ENCODE peak calls at places on chromosomes 16 and 17, in ten cellular contexts. L, I, C, D, F, S, A, M, U and X are unnamed samples.

GRCh38 chr17:67461228-67461780 is 84.2 kb downstream of the PITPNC1 start:
- DNase-seq in L (no peak), I (no peak), C (no peak), D (no peak), F (no peak), S (no peak), A (no peak), M (no peak), U (no peak), X (no peak)

GRCh38 chr17:9537177-9537776 is 38.3 kb downstream of the STX8 start:
- DNase-seq in L (no peak), I (no peak), C (no peak), D (no peak), F (no peak), S (no peak), A (no peak), M (no peak), U (no peak), X (no peak)

GRCh38 chr17:15882777-15883176 is 62.2 kb upstream of the ADORA2B start:
- DNase-seq in L (no peak), I (no peak), C (no peak), D (no peak), F (no peak), S (no peak), A (no peak), M (no peak), U (no peak), X (no peak)

GRCh38 chr17:78375401-78376079 is 2.9 kb upstream of the PGS1 start:
- DNase-seq in L (no peak), I (no peak), C (no peak), D (no peak), F (no peak), S (no peak), A (no peak), M (no peak), U (peak; percentile 88), X (no peak)

GRCh38 chr17:69539781-69540319 is 125.4 kb downstream of the MAP2K6 start:
- DNase-seq in L (no peak), I (no peak), C (peak; percentile 56), D (no peak), F (peak; percentile 27), S (no peak), A (no peak), M (peak; percentile 82), U (no peak), X (no peak)

GRCh38 chr17:81844887-81845286 is 10.0 kb upstream of the PPP1R27 start:
- DNase-seq in L (no peak), I (no peak), C (no peak), D (no peak), F (no peak), S (no peak), A (no peak), M (no peak), U (no peak), X (no peak)

GRCh38 chr16:73033271-73033998 is 14.5 kb downstream of the ZFHX3 start:
- DNase-seq in L (no peak), I (no peak), C (no peak), D (no peak), F (no peak), S (no peak), A (no peak), M (no peak), U (no peak), X (no peak)

GRCh38 chr17:56602292-56603130 is 9.0 kb downstream of the NOG start:
- DNase-seq in L (no peak), I (no peak), C (no peak), D (no peak), F (no peak), S (no peak), A (no peak), M (no peak), U (no peak), X (no peak)

GRCh38 chr16:51982715-51983680 is 563.9 kb downstream of the TOX3 start:
- DNase-seq in L (no peak), I (peak; percentile 37), C (peak; percentile 26), D (no peak), F (no peak), S (no peak), A (no peak), M (peak; percentile 41), U (no peak), X (no peak)

GRCh38 chr16:6643083-6643686 is 689.5 kb upstream of the RBFOX1 start:
- DNase-seq in L (no peak), I (peak; percentile 3), C (no peak), D (peak; percentile 49), F (peak; percentile 4), S (peak; percentile 11), A (no peak), M (peak; percentile 24), U (no peak), X (no peak)

GRCh38 chr16:4217246-4218131 is 24.4 kb downstream of the SRL start:
- DNase-seq in L (no peak), I (no peak), C (no peak), D (no peak), F (no peak), S (no peak), A (no peak), M (no peak), U (no peak), X (no peak)

GRCh38 chr17:50634915-50635719 is 436 bp downstream of the ABCC3 start:
- DNase-seq in L (no peak), I (no peak), C (no peak), D (no peak), F (no peak), S (no peak), A (peak; percentile 48), M (no peak), U (peak; percentile 80), X (no peak)

DNA sequence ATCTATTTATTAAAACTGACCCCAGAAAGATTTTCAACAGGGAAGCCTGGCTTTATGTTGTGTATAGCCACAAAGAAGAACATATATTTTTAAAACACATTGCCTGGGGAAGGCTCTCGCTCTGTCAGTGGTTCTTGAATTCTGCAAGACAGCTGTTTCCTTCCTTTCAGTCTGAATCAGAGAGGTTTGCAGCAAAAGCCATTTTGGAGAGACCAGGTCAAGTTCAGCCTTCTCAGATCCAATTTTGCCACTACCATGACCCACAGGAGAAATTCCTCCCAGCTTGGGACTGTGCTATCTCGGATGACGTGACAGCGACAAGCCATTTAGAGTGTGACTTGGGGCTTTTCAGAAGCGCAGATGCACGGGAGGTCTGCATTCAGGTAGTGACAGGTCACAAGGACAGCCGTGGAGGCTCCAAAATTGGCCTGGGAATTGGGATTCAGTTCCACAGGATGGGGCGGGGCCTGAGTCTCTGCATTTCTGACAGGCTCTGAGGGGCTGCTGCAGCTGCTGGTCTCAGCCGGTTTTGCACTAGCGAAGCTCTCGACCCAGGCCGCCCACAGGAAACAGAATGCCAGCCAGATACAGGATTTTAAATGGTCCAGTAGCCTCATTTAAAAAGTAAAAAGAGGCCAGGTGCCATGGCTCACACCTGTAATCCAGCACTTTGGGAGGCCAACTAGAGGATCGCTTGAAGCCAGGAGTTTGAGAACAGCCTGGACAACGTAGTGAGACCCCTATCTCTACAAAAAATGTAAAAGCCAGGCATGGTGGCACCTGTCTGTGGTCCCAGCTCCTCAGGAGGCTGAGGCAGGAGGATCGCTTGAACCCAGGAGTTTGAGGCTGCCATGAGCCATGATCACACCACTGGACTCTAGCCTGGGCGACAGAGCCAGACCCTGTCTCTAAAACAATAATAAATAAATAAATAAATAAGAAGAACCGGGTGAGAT is 196.6 kb upstream of the CIBAR2 start:
- DNase-seq in L (no peak), I (no peak), C (no peak), D (no peak), F (no peak), S (no peak), A (no peak), M (no peak), U (no peak), X (no peak)
- H3K4me3 ChIP-seq in L (no peak overlapping the region), I (no peak overlapping the region), C (no peak overlapping the region), D (no peak overlapping the region), F (no peak overlapping the region), S (peak overlapping the region; percentile 22), A (no peak overlapping the region), M (no peak overlapping the region), U (no peak overlapping the region), X (no peak overlapping the region)

DNA sequence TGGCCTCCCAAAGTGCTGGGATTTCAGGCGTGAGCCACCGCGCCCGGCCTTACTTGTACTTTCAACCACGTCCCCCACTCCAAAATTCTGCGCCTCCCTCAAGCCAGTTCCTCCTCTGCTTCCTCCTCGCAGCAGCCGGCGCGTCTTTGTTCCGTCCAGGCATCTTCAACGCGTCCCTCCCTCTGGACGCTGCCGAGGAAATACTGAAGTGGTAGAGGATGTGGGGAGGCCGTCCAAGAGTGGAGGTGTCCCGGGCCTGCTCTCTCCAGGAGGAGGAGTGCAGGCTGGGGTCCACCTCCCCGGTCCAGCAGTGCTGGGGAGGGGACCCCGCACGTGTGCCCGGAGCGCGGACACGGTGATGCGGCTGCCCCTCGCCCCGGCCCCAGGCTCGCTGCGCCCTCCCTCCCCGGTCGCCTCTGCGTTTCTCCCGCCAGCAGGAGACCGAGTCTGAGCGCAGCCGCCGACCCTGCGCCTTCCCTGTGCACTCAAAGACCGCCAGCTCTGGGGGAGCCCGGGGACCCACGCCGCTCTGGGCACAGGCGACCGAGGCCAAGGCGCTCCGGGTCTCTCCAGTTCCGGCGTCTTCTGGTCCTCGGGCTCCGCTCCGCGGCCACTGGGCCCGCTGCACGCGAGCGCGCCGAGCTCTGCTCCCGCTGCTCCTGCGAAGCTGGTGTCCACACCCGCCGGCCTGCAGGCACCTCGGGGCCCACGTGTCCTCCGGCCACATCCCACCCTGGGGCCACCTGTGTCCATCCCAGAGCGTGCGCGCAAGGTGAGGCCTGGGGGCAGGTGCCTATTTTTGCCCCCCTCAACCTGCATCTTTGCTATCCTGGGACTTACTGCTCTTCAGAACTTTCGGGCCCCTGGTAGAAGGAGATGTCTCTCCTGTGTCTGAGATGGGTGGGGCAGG is 31.7 kb downstream of the OSBPL7 start:
- DNase-seq in L (peak; percentile 28), I (no peak), C (no peak), D (no peak), F (no peak), S (no peak), A (peak; percentile 56), M (no peak), U (peak; percentile 84), X (no peak)
- H3K4me3 ChIP-seq in L (peak overlapping the region; percentile 41), I (peak overlapping the region; percentile 40), C (no peak overlapping the region), D (no peak overlapping the region), F (peak overlapping the region; percentile 31), S (no peak overlapping the region), A (no peak overlapping the region), M (peak overlapping the region; percentile 15), U (peak overlapping the region; percentile 22), X (peak overlapping the region; percentile 41)

DNA sequence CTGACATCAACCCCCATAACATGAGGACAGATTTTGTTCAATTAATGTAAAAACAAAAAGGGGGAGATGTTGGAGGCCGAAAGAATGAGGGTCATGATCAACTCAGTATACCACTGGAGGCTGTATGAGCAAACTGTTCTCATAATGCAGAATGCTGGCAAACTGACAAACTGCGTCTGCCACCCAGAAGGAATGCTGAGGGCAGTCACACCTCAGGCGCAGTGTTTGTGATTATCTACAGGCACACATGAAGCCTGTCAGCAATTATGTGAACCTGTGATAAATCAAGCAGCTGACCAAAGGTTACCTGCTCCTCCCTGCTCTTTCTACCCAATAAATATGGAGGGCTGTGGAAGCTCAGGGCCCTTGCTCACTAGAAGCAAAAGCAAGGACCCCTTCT is 27.3 kb downstream of the CD300LG start:
- DNase-seq in L (no peak), I (no peak), C (no peak), D (no peak), F (no peak), S (no peak), A (no peak), M (no peak), U (no peak), X (no peak)
- H3K4me3 ChIP-seq in L (no peak overlapping the region), I (no peak overlapping the region), C (no peak overlapping the region), D (no peak overlapping the region), F (no peak overlapping the region), S (no peak overlapping the region), A (no peak overlapping the region), M (no peak overlapping the region), U (no peak overlapping the region), X (no peak overlapping the region)

GRCh38 chr16:50272687-50273381 is 6.5 kb downstream of the ADCY7 start:
- DNase-seq in L (no peak), I (no peak), C (no peak), D (no peak), F (no peak), S (no peak), A (peak; percentile 41), M (no peak), U (peak; percentile 23), X (no peak)
- H3K4me3 ChIP-seq in L (peak overlapping the region; percentile 67), I (no peak overlapping the region), C (no peak overlapping the region), D (no peak overlapping the region), F (no peak overlapping the region), S (no peak overlapping the region), A (no peak overlapping the region), M (no peak overlapping the region), U (no peak overlapping the region), X (no peak overlapping the region)